ENCODE peak calls at places on chromosomes 16 and 17, in eight cellular contexts. B is K562, S is endothelial cell of umbilical vein, F is HCT116, O is SK-N-SH, L is GM12878, Y is H1, E is HepG2. G is an unnamed sample.

GRCh38 chr17:55601874-55602364 is 90.7 kb upstream of the SMIM36 start:
- DNase-seq in B (peak), S (peak), F (peak), O (peak), L (no peak), Y (peak), E (peak), G (no peak)

GRCh38 chr17:67441052-67441738 is 64.1 kb downstream of the PITPNC1 start:
- DNase-seq in B (no peak), S (peak), F (peak), O (no peak), L (no peak), Y (no peak), E (peak), G (no peak)

GRCh38 chr16:84166796-84167695 is 19.8 kb downstream of the TAF1C start:
- DNase-seq in B (no peak), S (no peak), F (no peak), O (no peak), L (peak), Y (no peak), E (no peak), G (no peak)

GRCh38 chr16:3859875-3860274 is 20.6 kb downstream of the CREBBP start:
- DNase-seq in B (no peak), S (no peak), F (no peak), O (no peak), L (no peak), Y (no peak), E (no peak), G (no peak)

GRCh38 chr16:57530104-57530522 is 6.3 kb downstream of the CCDC102A start:
- DNase-seq in B (no peak), S (peak), F (no peak), O (peak), L (no peak), Y (no peak), E (peak), G (no peak)

GRCh38 chr16:8505327-8505991 is 84.9 kb downstream of the TMEM114 start:
- DNase-seq in B (no peak), S (no peak), F (no peak), O (no peak), L (no peak), Y (no peak), E (no peak), G (no peak)

GRCh38 chr16:3591436-3591803 is 14.2 kb upstream of the NLRC3 start:
- DNase-seq in B (no peak), S (no peak), F (no peak), O (no peak), L (no peak), Y (no peak), E (no peak), G (no peak)

GRCh38 chr16:53142823-53143568 is 88.2 kb downstream of the CHD9 start:
- DNase-seq in B (no peak), S (no peak), F (no peak), O (no peak), L (no peak), Y (no peak), E (no peak), G (no peak)

GRCh38 chr17:59369026-59369724 is 37.7 kb downstream of the YPEL2 start:
- DNase-seq in B (no peak), S (no peak), F (no peak), O (no peak), L (no peak), Y (no peak), E (no peak), G (no peak)

GRCh38 chr16:48499822-48500440 is 110.0 kb downstream of the N4BP1 start:
- DNase-seq in B (no peak), S (peak), F (no peak), O (peak), L (no peak), Y (no peak), E (no peak), G (no peak)

GRCh38 chr16:26787924-26788323 is 278.8 kb upstream of the C16orf82 start:
- DNase-seq in B (peak), S (no peak), F (peak), O (peak), L (no peak), Y (no peak), E (no peak), G (no peak)

GRCh38 chr16:85924675-85925074 is 25.7 kb downstream of the IRF8 start:
- DNase-seq in B (no peak), S (no peak), F (no peak), O (no peak), L (no peak), Y (no peak), E (no peak), G (no peak)

GRCh38 chr17:81509687-81510523 is 2.7 kb downstream of the ACTG1 start:
- DNase-seq in B (no peak), S (peak), F (no peak), O (no peak), L (no peak), Y (no peak), E (no peak), G (no peak)

GRCh38 chr16:17404903-17405691 is 65.7 kb downstream of the XYLT1 start:
- DNase-seq in B (no peak), S (no peak), F (no peak), O (peak), L (no peak), Y (no peak), E (no peak), G (no peak)

GRCh38 chr16:74730049-74730683 is 29.5 kb upstream of the MLKL start:
- DNase-seq in B (no peak), S (no peak), F (no peak), O (no peak), L (no peak), Y (no peak), E (no peak), G (no peak)

GRCh38 chr16:85006639-85007038 is 4.7 kb downstream of the ZDHHC7 start:
- DNase-seq in B (no peak), S (no peak), F (no peak), O (no peak), L (no peak), Y (no peak), E (no peak), G (no peak)

GRCh38 chr16:79776243-79776884 is 175.8 kb upstream of the MAF start:
- DNase-seq in B (no peak), S (no peak), F (no peak), O (no peak), L (no peak), Y (no peak), E (no peak), G (no peak)

GRCh38 chr16:19605701-19606100 is 50.2 kb downstream of the VPS35L start:
- DNase-seq in B (no peak), S (no peak), F (no peak), O (no peak), L (no peak), Y (no peak), E (no peak), G (no peak)

GRCh38 chr16:17368511-17368910 is 102.2 kb downstream of the XYLT1 start:
- DNase-seq in B (no peak), S (no peak), F (no peak), O (no peak), L (no peak), Y (no peak), E (no peak), G (no peak)

GRCh38 chr16:31764103-31764502 is 109.5 kb upstream of the ZNF267 start:
- DNase-seq in B (no peak), S (no peak), F (no peak), O (no peak), L (no peak), Y (no peak), E (no peak), G (no peak)

GRCh38 chr16:86010680-86011141 is 111.7 kb downstream of the IRF8 start:
- DNase-seq in B (no peak), S (no peak), F (no peak), O (no peak), L (no peak), Y (no peak), E (no peak), G (no peak)

GRCh38 chr16:17743578-17743977 is 272.8 kb upstream of the XYLT1 start:
- DNase-seq in B (no peak), S (no peak), F (no peak), O (no peak), L (no peak), Y (no peak), E (no peak), G (no peak)

GRCh38 chr17:51155416-51155815 is 2.1 kb downstream of the NME1 start:
- DNase-seq in B (no peak), S (no peak), F (no peak), O (no peak), L (no peak), Y (no peak), E (no peak), G (no peak)

GRCh38 chr17:48647103-48647963 is 21.2 kb upstream of the HOXB9 start:
- DNase-seq in B (peak), S (no peak), F (no peak), O (peak), L (no peak), Y (peak), E (no peak), G (no peak)

GRCh38 chr17:43556292-43556691 is 10.2 kb upstream of the ETV4 start:
- DNase-seq in B (peak), S (no peak), F (no peak), O (no peak), L (no peak), Y (no peak), E (no peak), G (no peak)

GRCh38 chr16:66099261-66099660 is 267.2 kb upstream of the CDH5 start:
- DNase-seq in B (no peak), S (no peak), F (no peak), O (no peak), L (no peak), Y (no peak), E (no peak), G (no peak)

GRCh38 chr17:80071116-80071980 is 30.0 kb upstream of the GAA start:
- DNase-seq in B (no peak), S (peak), F (no peak), O (no peak), L (no peak), Y (no peak), E (peak), G (no peak)

DNA sequence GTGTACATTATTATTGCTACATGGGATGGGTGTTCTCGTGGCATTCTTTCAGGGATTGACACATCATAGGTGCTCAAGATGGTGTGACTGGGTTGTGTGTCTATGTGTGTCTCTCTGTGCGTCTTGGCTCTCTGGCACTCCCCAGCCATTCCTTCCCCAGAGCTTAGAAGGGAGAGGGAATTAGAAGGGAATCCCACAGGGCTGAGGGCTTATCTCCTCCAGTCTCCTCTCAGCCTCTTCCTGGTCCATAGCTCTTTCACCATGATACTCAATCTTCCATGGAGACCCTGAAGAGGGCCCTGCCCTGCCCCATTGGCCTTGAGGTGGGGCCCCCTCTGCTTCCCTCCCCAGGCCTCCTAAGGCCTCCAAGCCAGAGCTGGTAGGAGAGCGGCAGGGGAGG is 52.0 kb downstream of the MRM1 start:
- DNase-seq in B (no peak), S (no peak), F (no peak), O (no peak), L (no peak), Y (no peak), E (no peak), G (no peak)
- TF ChIP-seq POLR2AphosphoS5 in B (no peak), S (no peak), F (no peak), O (no peak), L (no peak), Y (no peak), E (no peak), G (no peak)

DNA sequence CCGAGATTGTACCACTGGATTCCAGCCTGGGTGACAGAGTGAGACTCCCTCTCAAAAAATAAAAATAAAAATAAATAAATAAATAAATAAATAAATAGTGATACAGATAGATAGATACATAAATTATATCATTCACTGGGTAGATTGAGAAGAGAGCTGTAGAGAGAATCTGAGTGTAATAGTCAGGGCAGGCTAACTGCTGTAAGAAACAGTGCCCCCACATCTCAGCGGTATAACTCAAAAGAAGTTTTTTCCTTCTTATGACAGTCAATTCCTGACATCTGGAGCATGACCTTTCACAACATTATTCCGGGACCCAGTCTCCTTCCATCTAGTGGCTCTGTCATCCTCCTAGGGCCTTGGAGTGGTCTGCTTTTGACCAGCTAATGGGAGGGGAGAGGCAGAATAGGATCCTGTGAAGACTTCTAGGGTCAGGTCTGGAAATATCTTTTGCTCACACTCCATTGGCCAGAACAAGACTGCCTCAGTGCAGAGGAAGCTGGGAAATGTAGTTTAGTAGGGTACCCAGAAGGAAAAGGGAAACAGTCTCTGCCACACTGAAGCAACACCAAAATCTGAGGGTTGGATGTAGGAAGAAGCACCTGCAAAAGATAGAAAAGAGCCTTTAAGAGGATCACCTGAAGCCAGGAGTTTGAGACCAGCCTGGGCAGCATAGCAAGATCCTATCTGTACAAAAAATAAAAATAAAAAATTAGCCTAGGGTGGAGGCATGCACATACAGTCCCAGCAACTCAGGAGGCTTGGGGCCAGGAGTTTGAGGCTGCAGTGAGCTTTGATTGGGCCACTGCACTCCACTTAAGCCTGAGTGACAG is 3.0 kb upstream of the QPRT start:
- DNase-seq in B (peak), S (peak), F (peak), O (peak), L (no peak), Y (no peak), E (peak), G (peak)
- H3K9ac ChIP-seq in B (no peak), S (no peak), F (no peak), O (no peak), L (no peak), Y (no peak), E (no peak), G (no peak)

GRCh38 chr17:64007838-64008282 is 9.7 kb downstream of the PRR29 start:
- DNase-seq in B (peak), S (peak), F (no peak), O (no peak), L (no peak), Y (peak), E (peak), G (no peak)
- TF ChIP-seq POLR2AphosphoS5 in B (no peak), S (peak), F (no peak), O (no peak), L (no peak), Y (no peak), E (no peak), G (no peak)

DNA sequence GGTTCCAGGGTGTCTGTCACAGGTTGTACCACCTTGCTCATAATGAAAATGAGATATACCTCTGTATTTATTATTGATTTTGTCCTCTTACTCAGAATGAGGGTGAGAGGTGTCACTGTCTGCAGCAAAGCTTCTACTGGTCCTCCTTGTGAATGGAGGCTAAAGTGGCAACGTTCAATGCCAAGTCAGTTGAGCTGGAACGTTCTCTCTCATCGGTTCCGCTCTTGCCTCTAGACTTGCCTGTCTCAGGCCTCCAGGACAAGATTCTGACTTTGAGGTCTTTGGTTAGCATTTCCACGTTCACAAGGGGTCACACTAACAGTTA is 50.3 kb upstream of the MYH10 start:
- DNase-seq in B (no peak), S (no peak), F (no peak), O (no peak), L (no peak), Y (no peak), E (no peak), G (no peak)
- H3K9ac ChIP-seq in B (no peak), S (peak), F (no peak), O (peak), L (no peak), Y (no peak), E (no peak), G (peak)